ENCODE peak calls at places on chromosomes 2 and 18, in seven cellular contexts. H is PC-3, E is GM23338, M is GM23248, B is Karpas-422, G is PC-9, V is HCT116. K is an unnamed sample.

GRCh38 chr18:59950215-59950944 is 50.6 kb downstream of the PMAIP1 start:
- DNase-seq in H (peak; percentile 10), E (no peak), M (peak; percentile 42), B (no peak), G (no peak), V (no peak), K (no peak)

GRCh38 chr2:9341351-9341887 is 81.9 kb downstream of the ITGB1BP1 start:
- DNase-seq in H (no peak), E (no peak), M (no peak), B (no peak), G (no peak), V (no peak), K (no peak)

GRCh38 chr2:46954951-46955571 is 39.5 kb upstream of the MCFD2 start:
- DNase-seq in H (peak; percentile 92), E (no peak), M (peak; percentile 94), B (no peak), G (peak; percentile 90), V (no peak), K (no peak)

GRCh38 chr18:59908790-59909189 is 9.0 kb downstream of the PMAIP1 start:
- DNase-seq in H (peak; percentile 56), E (no peak), M (no peak), B (no peak), G (no peak), V (no peak), K (no peak)

GRCh38 chr2:238389985-238390682 is 36.6 kb upstream of the ASB1 start:
- DNase-seq in H (no peak), E (no peak), M (no peak), B (no peak), G (no peak), V (no peak), K (no peak)

GRCh38 chr18:12946549-12947354 is 1.1 kb upstream of the SEH1L start:
- DNase-seq in H (peak; percentile 56), E (peak; percentile 76), M (peak; percentile 86), B (peak; percentile 52), G (peak; percentile 50), V (peak; percentile 38), K (peak; percentile 35)

GRCh38 chr2:174594451-174594850 is 3.2 kb downstream of the WIPF1 start:
- DNase-seq in H (no peak), E (no peak), M (no peak), B (peak; percentile 55), G (no peak), V (no peak), K (peak; percentile 19)

GRCh38 chr2:1602359-1603010 is 141.8 kb downstream of the PXDN start:
- DNase-seq in H (no peak), E (no peak), M (no peak), B (no peak), G (no peak), V (no peak), K (no peak)

GRCh38 chr2:182359027-182360011 is 67.5 kb downstream of the PDE1A start:
- DNase-seq in H (no peak), E (no peak), M (no peak), B (no peak), G (no peak), V (no peak), K (no peak)

GRCh38 chr18:56569391-56569790 is 69.0 kb downstream of the TXNL1 start:
- DNase-seq in H (no peak), E (no peak), M (no peak), B (no peak), G (no peak), V (no peak), K (no peak)

GRCh38 chr2:199197448-199197847 is 260.3 kb downstream of the SATB2 start:
- DNase-seq in H (no peak), E (no peak), M (peak; percentile 18), B (no peak), G (no peak), V (no peak), K (no peak)

GRCh38 chr2:223051580-223052375 is at the start of gene KCNE4:
- DNase-seq in H (peak; percentile 21), E (peak; percentile 27), M (peak; percentile 75), B (no peak), G (no peak), V (no peak), K (no peak)

GRCh38 chr2:14543284-14543683 is 89.2 kb upstream of the LRATD1 start:
- DNase-seq in H (no peak), E (no peak), M (no peak), B (no peak), G (no peak), V (no peak), K (no peak)

DNA sequence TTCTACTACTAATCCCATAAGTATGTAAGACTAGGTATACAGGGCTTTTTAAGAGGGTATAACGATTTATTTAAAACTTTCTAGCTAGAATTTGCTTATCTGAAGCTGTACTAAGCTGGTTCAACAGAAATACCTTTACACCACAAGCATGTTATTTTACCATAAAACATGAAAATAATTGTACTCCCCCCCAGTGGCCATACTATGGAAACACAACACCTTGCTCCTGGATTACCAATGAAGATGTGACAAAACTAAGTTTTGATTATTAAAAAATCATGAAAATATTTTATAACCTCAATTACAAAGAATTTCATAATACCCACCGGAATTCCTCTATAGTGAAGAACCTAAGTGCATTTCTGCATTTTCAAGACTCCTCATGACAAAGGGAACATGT is 27.3 kb downstream of the LPIN2 start:
- DNase-seq in H (peak; percentile 56), E (no peak), M (peak; percentile 61), B (peak; percentile 75), G (no peak), V (peak; percentile 18), K (peak; percentile 71)
- H3K9me2 ChIP-seq in H (no peaks in the 10 kb centered on the region), E (no peaks in the 10 kb centered on the region), M (no peaks in the 10 kb centered on the region), B (no peaks in the 10 kb centered on the region), G (no peaks in the 10 kb centered on the region), V (no peaks in the 10 kb centered on the region), K (no peaks in the 10 kb centered on the region)

GRCh38 chr2:132517386-132517785 is 100.8 kb downstream of the GPR39 start:
- DNase-seq in H (no peak), E (no peak), M (peak; percentile 4), B (no peak), G (no peak), V (no peak), K (no peak)

GRCh38 chr2:132519566-132519965 is 103.0 kb downstream of the GPR39 start:
- DNase-seq in H (no peak), E (no peak), M (no peak), B (no peak), G (no peak), V (no peak), K (no peak)

GRCh38 chr2:132521321-132521720 is 104.7 kb downstream of the GPR39 start:
- DNase-seq in H (no peak), E (peak; percentile 3), M (no peak), B (no peak), G (no peak), V (no peak), K (no peak)

GRCh38 chr2:132522901-132523300 is 106.3 kb downstream of the GPR39 start:
- DNase-seq in H (no peak), E (peak; percentile 4), M (no peak), B (no peak), G (no peak), V (no peak), K (no peak)
- H3K9me2 ChIP-seq in H (no peaks in the 10 kb centered on the region), E (peaks cover 4% of the 10 kb centered on the region), M (no peaks in the 10 kb centered on the region), B (no peaks in the 10 kb centered on the region), G (no peaks in the 10 kb centered on the region), V (no peaks in the 10 kb centered on the region), K (no peaks in the 10 kb centered on the region)

DNA sequence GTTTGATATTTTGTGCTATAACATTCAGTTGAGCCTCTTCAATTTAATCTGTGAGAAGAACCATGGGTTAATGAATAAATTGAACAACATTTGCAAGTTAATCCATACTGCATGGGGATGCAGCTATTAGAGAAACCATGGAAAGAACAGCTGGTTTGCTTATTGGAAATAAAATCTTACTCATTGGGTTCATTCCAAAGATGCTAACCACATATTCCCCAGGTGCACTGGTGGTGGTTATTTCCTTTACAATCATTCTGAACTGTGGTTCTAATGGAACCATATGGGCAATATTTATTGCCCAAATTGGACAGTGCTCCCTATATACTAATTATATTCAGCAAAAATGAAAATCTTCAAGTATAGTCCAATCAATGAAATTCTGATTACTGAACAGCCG is 1200.4 kb upstream of the CDH2 start:
- DNase-seq in H (peak; percentile 11), E (no peak), M (no peak), B (no peak), G (no peak), V (no peak), K (no peak)
- H3K9me2 ChIP-seq in H (no peaks in the 10 kb centered on the region), E (no peaks in the 10 kb centered on the region), M (no peaks in the 10 kb centered on the region), B (no peaks in the 10 kb centered on the region), G (no peaks in the 10 kb centered on the region), V (no peaks in the 10 kb centered on the region), K (no peaks in the 10 kb centered on the region)

GRCh38 chr2:241505086-241505780 is 3.2 kb downstream of the STK25 start:
- DNase-seq in H (no peak), E (no peak), M (no peak), B (no peak), G (no peak), V (no peak), K (no peak)

GRCh38 chr2:241506793-241507429 is 1.5 kb downstream of the STK25 start:
- DNase-seq in H (peak; percentile 38), E (peak; percentile 49), M (peak; percentile 30), B (no peak), G (no peak), V (no peak), K (no peak)

GRCh38 chr2:241507430-241508239 is 749 bp downstream of the STK25 start:
- DNase-seq in H (peak; percentile 45), E (peak; percentile 70), M (peak; percentile 79), B (peak; percentile 64), G (peak; percentile 82), V (no peak), K (peak; percentile 36)

GRCh38 chr2:241503776-241504392 is 4.5 kb downstream of the STK25 start:
- DNase-seq in H (no peak), E (no peak), M (no peak), B (no peak), G (no peak), V (no peak), K (no peak)

GRCh38 chr2:241505781-241506201 is 2.6 kb downstream of the STK25 start:
- DNase-seq in H (no peak), E (no peak), M (peak; percentile 32), B (no peak), G (no peak), V (no peak), K (no peak)
- H3K9me2 ChIP-seq in H (no peaks in the 10 kb centered on the region), E (no peaks in the 10 kb centered on the region), M (no peaks in the 10 kb centered on the region), B (no peaks in the 10 kb centered on the region), G (no peaks in the 10 kb centered on the region), V (no peaks in the 10 kb centered on the region), K (no peaks in the 10 kb centered on the region)

K was measured in OCI-LY7.